ENCODE peak calls at places on chromosomes 7 and 10, in seven cellular contexts. One of them, this sample, is unnamed.

GRCh38 chr10:51010977-51011376 is 63.3 kb upstream of the PRKG1 start:
- DNase-seq in foreskin keratinocyte: no peak
- DNase-seq in OCI-LY7: peak; percentile 47
- DNase-seq in psoas muscle: no peak
- DNase-seq in esophagus squamous epithelium: no peak
- DNase-seq in effector memory CD4-positive, alpha-beta T cell: no peak
- DNase-seq in pancreas: no peak
- DNase-seq in this sample: no peak

GRCh38 chr10:61140765-61141392 is 196.9 kb upstream of the RHOBTB1 start:
- DNase-seq in foreskin keratinocyte: peak; percentile 40
- DNase-seq in OCI-LY7: peak; percentile 41
- DNase-seq in psoas muscle: no peak
- DNase-seq in esophagus squamous epithelium: no peak
- DNase-seq in effector memory CD4-positive, alpha-beta T cell: no peak
- DNase-seq in pancreas: peak; percentile 16
- DNase-seq in this sample: no peak

GRCh38 chr10:18658301-18658991 is 785 bp upstream of the ARL5B start:
- DNase-seq in foreskin keratinocyte: peak; percentile 24
- DNase-seq in OCI-LY7: peak; percentile 27
- DNase-seq in psoas muscle: peak; percentile 47
- DNase-seq in esophagus squamous epithelium: no peak
- DNase-seq in effector memory CD4-positive, alpha-beta T cell: no peak
- DNase-seq in pancreas: peak; percentile 36
- DNase-seq in this sample: no peak

GRCh38 chr7:20214787-20215669 is 2.2 kb downstream of the MACC1 start:
- DNase-seq in foreskin keratinocyte: peak; percentile 54
- DNase-seq in OCI-LY7: no peak
- DNase-seq in psoas muscle: no peak
- DNase-seq in esophagus squamous epithelium: no peak
- DNase-seq in effector memory CD4-positive, alpha-beta T cell: no peak
- DNase-seq in pancreas: no peak
- DNase-seq in this sample: no peak

GRCh38 chr7:33195264-33195663 is 65.9 kb downstream of the BBS9 start:
- DNase-seq in foreskin keratinocyte: peak; percentile 33
- DNase-seq in OCI-LY7: no peak
- DNase-seq in psoas muscle: no peak
- DNase-seq in esophagus squamous epithelium: no peak
- DNase-seq in effector memory CD4-positive, alpha-beta T cell: no peak
- DNase-seq in pancreas: no peak
- DNase-seq in this sample: no peak

GRCh38 chr7:35035511-35035921 is 1.8 kb downstream of the DPY19L1 start:
- DNase-seq in foreskin keratinocyte: peak; percentile 64
- DNase-seq in OCI-LY7: peak; percentile 54
- DNase-seq in psoas muscle: no peak
- DNase-seq in esophagus squamous epithelium: no peak
- DNase-seq in effector memory CD4-positive, alpha-beta T cell: no peak
- DNase-seq in pancreas: no peak
- DNase-seq in this sample: no peak

GRCh38 chr10:132514841-132515521 is 22.6 kb upstream of the INPP5A start:
- DNase-seq in foreskin keratinocyte: no peak
- DNase-seq in OCI-LY7: no peak
- DNase-seq in psoas muscle: peak; percentile 53
- DNase-seq in esophagus squamous epithelium: no peak
- DNase-seq in effector memory CD4-positive, alpha-beta T cell: no peak
- DNase-seq in pancreas: no peak
- DNase-seq in this sample: no peak

GRCh38 chr10:123154943-123155505 is 822 bp downstream of the BUB3 start:
- DNase-seq in foreskin keratinocyte: peak; percentile 62
- DNase-seq in OCI-LY7: no peak
- DNase-seq in psoas muscle: no peak
- DNase-seq in esophagus squamous epithelium: no peak
- DNase-seq in effector memory CD4-positive, alpha-beta T cell: no peak
- DNase-seq in pancreas: no peak
- DNase-seq in this sample: no peak

GRCh38 chr7:33716581-33717477 is 188.5 kb upstream of the BMPER start:
- DNase-seq in foreskin keratinocyte: peak; percentile 53
- DNase-seq in OCI-LY7: peak; percentile 27
- DNase-seq in psoas muscle: no peak
- DNase-seq in esophagus squamous epithelium: no peak
- DNase-seq in effector memory CD4-positive, alpha-beta T cell: no peak
- DNase-seq in pancreas: no peak
- DNase-seq in this sample: no peak

GRCh38 chr10:67306588-67307205 is 380.9 kb downstream of the LRRTM3 start:
- DNase-seq in foreskin keratinocyte: peak; percentile 3
- DNase-seq in OCI-LY7: peak; percentile 22
- DNase-seq in psoas muscle: no peak
- DNase-seq in esophagus squamous epithelium: no peak
- DNase-seq in effector memory CD4-positive, alpha-beta T cell: no peak
- DNase-seq in pancreas: no peak
- DNase-seq in this sample: no peak

GRCh38 chr10:7956508-7956907 is 98.0 kb upstream of the GATA3 start:
- DNase-seq in foreskin keratinocyte: peak; percentile 54
- DNase-seq in OCI-LY7: peak; percentile 26
- DNase-seq in psoas muscle: no peak
- DNase-seq in esophagus squamous epithelium: no peak
- DNase-seq in effector memory CD4-positive, alpha-beta T cell: no peak
- DNase-seq in pancreas: no peak
- DNase-seq in this sample: no peak

GRCh38 chr7:8719102-8719501 is 285.7 kb downstream of the NXPH1 start:
- DNase-seq in foreskin keratinocyte: no peak
- DNase-seq in OCI-LY7: no peak
- DNase-seq in psoas muscle: no peak
- DNase-seq in esophagus squamous epithelium: no peak
- DNase-seq in effector memory CD4-positive, alpha-beta T cell: no peak
- DNase-seq in pancreas: no peak
- DNase-seq in this sample: no peak

GRCh38 chr7:134992626-134993179 is 6.4 kb downstream of the AGBL3 start:
- DNase-seq in foreskin keratinocyte: no peak
- DNase-seq in OCI-LY7: no peak
- DNase-seq in psoas muscle: no peak
- DNase-seq in esophagus squamous epithelium: no peak
- DNase-seq in effector memory CD4-positive, alpha-beta T cell: no peak
- DNase-seq in pancreas: no peak
- DNase-seq in this sample: no peak

GRCh38 chr7:126398285-126398684 is 854.5 kb downstream of the GRM8 start:
- DNase-seq in foreskin keratinocyte: peak; percentile 84
- DNase-seq in OCI-LY7: no peak
- DNase-seq in psoas muscle: no peak
- DNase-seq in esophagus squamous epithelium: no peak
- DNase-seq in effector memory CD4-positive, alpha-beta T cell: no peak
- DNase-seq in pancreas: no peak
- DNase-seq in this sample: no peak

GRCh38 chr7:46658281-46658680 is 737.2 kb upstream of the IGFBP3 start:
- DNase-seq in foreskin keratinocyte: peak; percentile 7
- DNase-seq in OCI-LY7: no peak
- DNase-seq in psoas muscle: no peak
- DNase-seq in esophagus squamous epithelium: no peak
- DNase-seq in effector memory CD4-positive, alpha-beta T cell: no peak
- DNase-seq in pancreas: no peak
- DNase-seq in this sample: no peak

GRCh38 chr7:90346326-90347125 is at the start of gene GTPBP10:
- DNase-seq in foreskin keratinocyte: peak; percentile 89
- DNase-seq in OCI-LY7: peak; percentile 97
- DNase-seq in psoas muscle: peak; percentile 97
- DNase-seq in esophagus squamous epithelium: peak; percentile 64
- DNase-seq in effector memory CD4-positive, alpha-beta T cell: peak; percentile 89
- DNase-seq in pancreas: peak; percentile 93
- DNase-seq in this sample: peak; percentile 60

DNA sequence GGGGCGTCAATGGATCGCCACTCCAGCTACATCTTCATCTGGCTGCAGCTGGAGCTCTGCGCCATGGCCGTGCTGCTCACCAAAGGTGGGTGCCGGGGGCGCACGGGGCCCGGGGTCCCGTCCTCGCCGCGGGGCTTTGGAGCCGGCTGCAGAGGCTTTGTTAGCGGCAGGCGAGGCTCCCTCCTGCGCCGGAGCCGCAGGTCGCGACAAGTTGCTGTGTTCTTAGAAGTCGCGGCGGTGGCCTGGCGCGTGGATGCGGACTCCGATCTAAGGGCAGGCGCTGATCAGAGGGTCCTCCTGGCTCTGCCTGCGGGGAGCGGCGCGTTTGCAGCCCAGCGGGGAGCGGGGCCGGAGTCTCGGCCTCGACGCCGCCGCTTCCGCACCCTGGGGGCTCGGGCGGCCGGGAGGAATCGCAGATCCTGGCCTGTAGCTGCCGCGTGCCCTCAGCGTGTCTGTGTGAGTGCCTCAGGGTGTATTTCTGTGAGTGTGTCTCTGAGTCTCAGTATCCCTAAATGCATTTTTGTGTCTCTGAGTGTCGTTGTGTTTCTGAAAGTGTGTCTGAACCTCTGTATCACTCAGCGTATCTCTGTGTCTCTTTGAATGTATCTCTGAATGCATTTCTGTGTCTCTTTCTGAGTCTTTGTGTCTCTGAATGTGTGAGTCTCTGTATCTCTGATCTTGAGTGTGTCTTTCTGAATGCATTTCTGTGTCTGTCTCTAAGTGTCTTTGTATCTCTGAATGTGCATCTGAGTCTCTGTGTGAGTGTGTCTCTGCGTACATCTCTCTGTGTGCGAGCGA is 767 bp downstream of the BAMBI start:
- DNase-seq in foreskin keratinocyte: peak; percentile 52
- DNase-seq in OCI-LY7: peak; percentile 50
- DNase-seq in psoas muscle: peak; percentile 60
- DNase-seq in esophagus squamous epithelium: no peak
- DNase-seq in effector memory CD4-positive, alpha-beta T cell: peak; percentile 1
- DNase-seq in pancreas: peak; percentile 41
- DNase-seq in this sample: no peak
- H3K27ac ChIP-seq in foreskin keratinocyte: peak overlapping the region; percentile 76
- H3K27ac ChIP-seq in OCI-LY7: peak overlapping the region; percentile 22
- H3K27ac ChIP-seq in psoas muscle: peak overlapping the region; percentile 62
- H3K27ac ChIP-seq in esophagus squamous epithelium: peak overlapping the region; percentile 35
- H3K27ac ChIP-seq in effector memory CD4-positive, alpha-beta T cell: no peak overlapping the region
- H3K27ac ChIP-seq in pancreas: peak overlapping the region; percentile 79
- H3K27ac ChIP-seq in this sample: peak overlapping the region; percentile 85

DNA sequence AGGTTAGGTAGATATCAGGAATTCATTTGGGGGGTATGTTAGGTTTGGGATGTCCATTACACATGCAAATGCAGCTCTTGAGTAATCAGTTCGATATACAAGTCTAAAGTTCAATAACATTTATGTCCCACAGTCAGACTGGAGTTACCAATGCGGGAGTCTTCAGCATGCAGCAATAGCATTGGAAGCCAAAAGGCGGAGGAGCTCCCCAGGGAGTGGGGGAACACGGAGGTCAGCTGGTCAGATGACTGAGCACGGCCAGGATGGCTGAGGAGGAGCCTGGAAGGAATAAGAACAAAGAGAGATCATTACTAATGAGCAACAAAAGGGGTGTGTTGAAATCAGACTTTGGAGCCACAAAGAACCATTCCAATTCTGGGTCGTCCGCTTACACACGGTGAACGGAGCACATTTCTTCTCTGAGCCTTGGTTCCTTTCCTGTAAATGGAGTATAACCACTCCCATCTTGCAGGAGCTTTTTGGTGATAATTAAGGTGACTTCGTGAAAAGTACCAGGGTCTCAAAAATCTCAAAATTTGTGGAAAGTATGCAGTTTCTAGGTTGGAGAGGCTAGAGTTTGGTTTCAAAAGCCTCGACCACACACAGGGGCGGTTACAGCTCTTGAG is 472 bp upstream of the ZNF22 start:
- DNase-seq in foreskin keratinocyte: no peak
- DNase-seq in OCI-LY7: no peak
- DNase-seq in psoas muscle: peak; percentile 94
- DNase-seq in esophagus squamous epithelium: no peak
- DNase-seq in effector memory CD4-positive, alpha-beta T cell: no peak
- DNase-seq in pancreas: peak; percentile 38
- DNase-seq in this sample: peak; percentile 88
- H3K4me1 ChIP-seq in foreskin keratinocyte: peaks cover 4% of the 10 kb centered on the region
- H3K4me1 ChIP-seq in OCI-LY7: peaks cover 36% of the 10 kb centered on the region
- H3K4me1 ChIP-seq in psoas muscle: peaks cover 40% of the 10 kb centered on the region
- H3K4me1 ChIP-seq in esophagus squamous epithelium: peaks cover 53% of the 10 kb centered on the region
- H3K4me1 ChIP-seq in effector memory CD4-positive, alpha-beta T cell: peaks cover 3% of the 10 kb centered on the region
- H3K4me1 ChIP-seq in pancreas: peaks cover 51% of the 10 kb centered on the region
- H3K4me1 ChIP-seq in this sample: peaks cover 49% of the 10 kb centered on the region

DNA sequence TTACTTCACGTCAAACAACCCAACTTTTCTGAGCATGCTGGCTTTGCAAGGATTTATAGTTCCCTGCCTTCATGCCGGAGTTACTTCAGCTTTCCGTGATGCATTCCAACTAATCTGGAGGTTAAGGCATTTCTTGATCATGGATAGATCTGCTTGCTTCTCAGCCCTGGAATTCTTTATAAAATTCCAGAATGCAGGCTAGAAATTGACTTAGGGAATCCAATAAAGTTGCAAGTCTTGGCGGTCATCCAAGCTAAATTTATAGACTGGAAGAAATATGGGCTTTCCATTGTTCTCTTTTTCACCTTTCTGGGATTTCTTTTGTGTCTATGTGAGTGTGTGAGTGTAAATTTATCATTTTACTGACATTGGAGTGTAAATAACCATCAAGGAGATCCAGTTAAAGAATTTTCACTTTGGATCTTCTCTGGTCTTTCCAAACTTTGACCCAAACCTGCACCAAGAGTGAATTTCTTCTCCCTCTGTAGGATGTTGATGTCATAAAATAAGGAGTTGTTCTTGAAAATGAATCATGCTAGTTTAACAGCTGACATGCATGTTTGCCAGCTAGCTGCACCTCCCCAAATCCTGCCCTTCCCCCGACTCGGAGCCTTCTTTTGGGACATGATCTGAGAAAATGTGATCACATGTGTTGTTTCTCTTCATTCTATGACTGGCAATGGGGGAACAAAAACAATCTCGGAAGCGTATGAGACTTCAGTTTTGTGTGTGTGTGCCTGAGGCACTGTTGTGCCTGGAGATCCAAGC is 288.9 kb downstream of the TWIST1 start:
- DNase-seq in foreskin keratinocyte: peak; percentile 2
- DNase-seq in OCI-LY7: no peak
- DNase-seq in psoas muscle: no peak
- DNase-seq in esophagus squamous epithelium: no peak
- DNase-seq in effector memory CD4-positive, alpha-beta T cell: no peak
- DNase-seq in pancreas: no peak
- DNase-seq in this sample: no peak
- H3K27ac ChIP-seq in foreskin keratinocyte: no peak overlapping the region
- H3K27ac ChIP-seq in OCI-LY7: no peak overlapping the region
- H3K27ac ChIP-seq in psoas muscle: no peak overlapping the region
- H3K27ac ChIP-seq in esophagus squamous epithelium: no peak overlapping the region
- H3K27ac ChIP-seq in effector memory CD4-positive, alpha-beta T cell: no peak overlapping the region
- H3K27ac ChIP-seq in pancreas: no peak overlapping the region
- H3K27ac ChIP-seq in this sample: no peak overlapping the region

GRCh38 chr10:110078317-110078716 is 70.5 kb downstream of the ADD3 start:
- DNase-seq in foreskin keratinocyte: no peak
- DNase-seq in OCI-LY7: no peak
- DNase-seq in psoas muscle: no peak
- DNase-seq in esophagus squamous epithelium: no peak
- DNase-seq in effector memory CD4-positive, alpha-beta T cell: no peak
- DNase-seq in pancreas: no peak
- DNase-seq in this sample: no peak
- H3K4me1 ChIP-seq in foreskin keratinocyte: peaks cover 37% of the 10 kb centered on the region
- H3K4me1 ChIP-seq in OCI-LY7: peaks cover 58% of the 10 kb centered on the region
- H3K4me1 ChIP-seq in psoas muscle: peaks cover 70% of the 10 kb centered on the region
- H3K4me1 ChIP-seq in esophagus squamous epithelium: peaks cover 35% of the 10 kb centered on the region
- H3K4me1 ChIP-seq in effector memory CD4-positive, alpha-beta T cell: peaks cover 61% of the 10 kb centered on the region
- H3K4me1 ChIP-seq in pancreas: peaks cover 61% of the 10 kb centered on the region
- H3K4me1 ChIP-seq in this sample: peaks cover 6% of the 10 kb centered on the region

DNA sequence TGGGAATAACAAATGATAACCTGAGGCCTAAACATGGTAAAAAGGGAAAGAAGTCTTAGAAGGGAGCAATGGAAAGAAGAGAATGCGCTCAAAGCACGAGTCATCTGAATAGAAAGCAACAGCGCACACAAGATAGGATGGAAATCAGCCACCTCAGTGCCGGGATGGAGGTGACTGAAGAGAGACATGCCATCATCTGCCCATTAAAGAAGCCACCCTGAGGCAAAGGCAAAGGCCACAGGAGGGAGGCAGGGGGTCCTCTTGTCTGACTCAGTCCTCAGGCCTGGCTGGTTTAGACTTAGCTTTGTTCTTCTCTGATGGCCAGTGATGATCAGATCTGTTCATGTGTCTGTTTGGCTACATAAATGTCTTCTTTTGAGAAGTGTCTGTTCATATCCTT is 180.6 kb downstream of the CHCHD3 start:
- DNase-seq in foreskin keratinocyte: no peak
- DNase-seq in OCI-LY7: no peak
- DNase-seq in psoas muscle: no peak
- DNase-seq in esophagus squamous epithelium: no peak
- DNase-seq in effector memory CD4-positive, alpha-beta T cell: no peak
- DNase-seq in pancreas: no peak
- DNase-seq in this sample: no peak
- H3K27ac ChIP-seq in foreskin keratinocyte: no peak overlapping the region
- H3K27ac ChIP-seq in OCI-LY7: no peak overlapping the region
- H3K27ac ChIP-seq in psoas muscle: no peak overlapping the region
- H3K27ac ChIP-seq in esophagus squamous epithelium: no peak overlapping the region
- H3K27ac ChIP-seq in effector memory CD4-positive, alpha-beta T cell: no peak overlapping the region
- H3K27ac ChIP-seq in pancreas: no peak overlapping the region
- H3K27ac ChIP-seq in this sample: no peak overlapping the region

This sample was measured in ascending aorta.